ENCODE peak calls at places on chromosome 22, in eight cellular contexts. O, G, R, I, K, A, Z and B are unnamed samples.

GRCh38 chr22:33274214-33274828 is 216.1 kb upstream of the SYN3 start:
- DNase-seq in O (no peak), G (no peak), R (no peak), I (no peak), K (no peak), A (no peak), Z (no peak), B (no peak)

GRCh38 chr22:43090130-43090789 is 1.1 kb upstream of the TTLL1 start:
- DNase-seq in O (no peak), G (no peak), R (peak; percentile 88), I (peak; percentile 48), K (peak; percentile 73), A (no peak), Z (no peak), B (peak; percentile 39)

GRCh38 chr22:20531404-20532181 is 24.2 kb downstream of the MED15 start:
- DNase-seq in O (no peak), G (no peak), R (peak; percentile 70), I (peak; percentile 78), K (no peak), A (no peak), Z (peak; percentile 91), B (no peak)

GRCh38 chr22:32558681-32559355 is 84.2 kb downstream of the FBXO7 start:
- DNase-seq in O (no peak), G (no peak), R (peak; percentile 84), I (peak; percentile 55), K (peak; percentile 1), A (no peak), Z (peak; percentile 37), B (peak; percentile 86)

GRCh38 chr22:44012172-44012571 is 11.9 kb upstream of the PARVB start:
- DNase-seq in O (no peak), G (no peak), R (no peak), I (no peak), K (no peak), A (no peak), Z (no peak), B (no peak)

GRCh38 chr22:25495286-25495685 is 69.2 kb upstream of the GRK3 start:
- DNase-seq in O (no peak), G (no peak), R (no peak), I (no peak), K (no peak), A (no peak), Z (no peak), B (no peak)

GRCh38 chr22:40281717-40282116 is 64.6 kb upstream of the ADSL start:
- DNase-seq in O (no peak), G (no peak), R (no peak), I (no peak), K (no peak), A (no peak), Z (no peak), B (no peak)

GRCh38 chr22:37843746-37844089 is 416 bp downstream of the ANKRD54 start:
- DNase-seq in O (no peak), G (no peak), R (peak; percentile 4), I (no peak), K (no peak), A (peak; percentile 51), Z (no peak), B (no peak)

GRCh38 chr22:49904040-49904369 is 14.2 kb downstream of the ALG12 start:
- DNase-seq in O (no peak), G (no peak), R (no peak), I (no peak), K (no peak), A (no peak), Z (no peak), B (no peak)

GRCh38 chr22:20509344-20510047 is 2.1 kb downstream of the MED15 start:
- DNase-seq in O (no peak), G (no peak), R (peak; percentile 91), I (peak; percentile 84), K (peak; percentile 83), A (no peak), Z (peak; percentile 85), B (peak; percentile 84)

GRCh38 chr22:41094036-41094435 is 1.6 kb downstream of the EP300 start:
- DNase-seq in O (no peak), G (no peak), R (no peak), I (no peak), K (no peak), A (no peak), Z (no peak), B (no peak)

GRCh38 chr22:46916886-46917625 is 154.6 kb downstream of the TBC1D22A start:
- DNase-seq in O (no peak), G (no peak), R (no peak), I (no peak), K (no peak), A (no peak), Z (no peak), B (no peak)

GRCh38 chr22:36221799-36222751 is 17.3 kb downstream of the APOL2 start:
- DNase-seq in O (no peak), G (peak; percentile 37), R (no peak), I (peak; percentile 67), K (no peak), A (peak; percentile 28), Z (no peak), B (no peak)

GRCh38 chr22:37228106-37229011 is 15.7 kb downstream of the RAC2 start:
- DNase-seq in O (no peak), G (no peak), R (no peak), I (no peak), K (peak; percentile 37), A (no peak), Z (no peak), B (no peak)

GRCh38 chr22:48687606-48688005 is 1140.1 kb downstream of the BRD1 start:
- DNase-seq in O (no peak), G (no peak), R (no peak), I (no peak), K (no peak), A (no peak), Z (no peak), B (no peak)

GRCh38 chr22:25153961-25154685 is 45.5 kb upstream of the CRYBB3 start:
- DNase-seq in O (no peak), G (no peak), R (peak; percentile 82), I (peak; percentile 84), K (peak; percentile 45), A (no peak), Z (no peak), B (peak; percentile 42)

GRCh38 chr22:20946080-20946986 is 20.7 kb upstream of the AIFM3 start:
- DNase-seq in O (no peak), G (no peak), R (no peak), I (peak; percentile 64), K (no peak), A (no peak), Z (no peak), B (no peak)

GRCh38 chr22:38203090-38203810 is 1.5 kb downstream of the MAFF start:
- DNase-seq in O (no peak), G (no peak), R (no peak), I (peak; percentile 63), K (no peak), A (no peak), Z (no peak), B (no peak)

GRCh38 chr22:42275176-42275575 is 4.7 kb upstream of the TCF20 start:
- DNase-seq in O (no peak), G (no peak), R (no peak), I (no peak), K (no peak), A (no peak), Z (no peak), B (no peak)

GRCh38 chr22:31923761-31924160 is 20.6 kb upstream of the YWHAH start:
- DNase-seq in O (no peak), G (no peak), R (no peak), I (no peak), K (no peak), A (no peak), Z (no peak), B (no peak)

GRCh38 chr22:27669798-27670599 is 131.6 kb downstream of the MN1 start:
- DNase-seq in O (no peak), G (no peak), R (no peak), I (no peak), K (no peak), A (no peak), Z (no peak), B (no peak)

GRCh38 chr22:23784215-23784732 is 2.5 kb upstream of the SMARCB1 start:
- DNase-seq in O (no peak), G (no peak), R (peak; percentile 25), I (no peak), K (peak; percentile 24), A (no peak), Z (no peak), B (no peak)

GRCh38 chr22:35349704-35350538 is 31.0 kb upstream of the HMOX1 start:
- DNase-seq in O (no peak), G (no peak), R (no peak), I (no peak), K (no peak), A (no peak), Z (no peak), B (no peak)

GRCh38 chr22:48886604-48887393 is 940.9 kb downstream of the BRD1 start:
- DNase-seq in O (no peak), G (no peak), R (no peak), I (no peak), K (no peak), A (no peak), Z (no peak), B (no peak)

GRCh38 chr22:42862045-42862734 is 5.1 kb upstream of the ARFGAP3 start:
- DNase-seq in O (no peak), G (no peak), R (no peak), I (no peak), K (peak; percentile 55), A (no peak), Z (no peak), B (no peak)

GRCh38 chr22:47355388-47355725 is 592.9 kb downstream of the TBC1D22A start:
- DNase-seq in O (no peak), G (no peak), R (no peak), I (no peak), K (no peak), A (no peak), Z (no peak), B (no peak)

GRCh38 chr22:27892811-27893210 is 26.2 kb downstream of the PITPNB start:
- DNase-seq in O (no peak), G (no peak), R (no peak), I (no peak), K (no peak), A (no peak), Z (no peak), B (no peak)

GRCh38 chr22:40491990-40492631 is 121.7 kb downstream of the SGSM3 start:
- DNase-seq in O (no peak), G (no peak), R (peak; percentile 61), I (no peak), K (no peak), A (no peak), Z (no peak), B (no peak)

GRCh38 chr22:44254811-44255210 is 57.9 kb downstream of the SHISAL1 start:
- DNase-seq in O (no peak), G (no peak), R (no peak), I (no peak), K (no peak), A (no peak), Z (no peak), B (no peak)

GRCh38 chr22:35910926-35911325 is 117.7 kb downstream of the RBFOX2 start:
- DNase-seq in O (no peak), G (no peak), R (no peak), I (no peak), K (no peak), A (no peak), Z (no peak), B (no peak)

GRCh38 chr22:45975266-45976161 is 1.4 kb downstream of the WNT7B start:
- DNase-seq in O (no peak), G (no peak), R (no peak), I (peak; percentile 65), K (no peak), A (no peak), Z (no peak), B (no peak)

GRCh38 chr22:36151006-36151595 is 9.5 kb downstream of the APOL3 start:
- DNase-seq in O (no peak), G (no peak), R (peak; percentile 80), I (no peak), K (no peak), A (no peak), Z (no peak), B (no peak)

GRCh38 chr22:28716686-28717085 is 24.9 kb downstream of the CHEK2 start:
- DNase-seq in O (no peak), G (no peak), R (peak; percentile 30), I (no peak), K (no peak), A (no peak), Z (no peak), B (no peak)

GRCh38 chr22:33838644-33839043 is 81.6 kb downstream of the LARGE1 start:
- DNase-seq in O (no peak), G (no peak), R (no peak), I (no peak), K (no peak), A (no peak), Z (no peak), B (no peak)